ENCODE peak calls at places on chromosomes 13 and 19, in ten cellular contexts. W, E, R, V, F, N, H, D, U and K are unnamed samples.

GRCh38 chr13:95607363-95607762 is 37.1 kb downstream of the DZIP1 start:
- DNase-seq in V (no peak), W (no peak), E (no peak), N (peak), U (no peak), D (peak), R (no peak), H (no peak), F (no peak), K (no peak)

GRCh38 chr19:36149673-36150406 is 2.4 kb downstream of the COX7A1 start:
- DNase-seq in D (no peak), H (no peak), V (no peak), N (no peak), E (no peak), F (peak), W (no peak), R (no peak), U (no peak), K (peak)

GRCh38 chr19:51799998-51800848 is 5.3 kb downstream of the FPR3 start:
- DNase-seq in R (no peak), V (no peak), D (no peak), E (no peak), W (no peak), U (no peak), N (no peak), F (peak), H (no peak), K (no peak)

GRCh38 chr19:7925171-7925837 is 631 bp downstream of the CTXN1 start:
- DNase-seq in W (peak), U (peak), N (no peak), R (peak), E (peak), H (peak), V (peak), D (peak), F (peak), K (peak)

GRCh38 chr13:52743988-52744387 is 4.4 kb upstream of the CNMD start:
- DNase-seq in F (no peak), U (no peak), E (no peak), W (no peak), R (no peak), H (no peak), D (no peak), V (no peak), N (no peak), K (no peak)

GRCh38 chr19:55086730-55087541 is 11.3 kb downstream of the EPS8L1 start:
- DNase-seq in N (peak), U (peak), D (peak), W (no peak), V (peak), H (peak), F (peak), E (peak), R (peak), K (peak)

GRCh38 chr13:98798849-98799645 is 46.6 kb upstream of the SLC15A1 start:
- DNase-seq in E (no peak), N (peak), R (no peak), W (no peak), H (no peak), U (no peak), V (no peak), F (no peak), D (no peak), K (no peak)

GRCh38 chr13:51000576-51001260 is 91.1 kb downstream of the RNASEH2B start:
- DNase-seq in E (peak), D (peak), F (peak), W (no peak), H (no peak), V (no peak), U (peak), N (peak), R (no peak), K (no peak)

GRCh38 chr19:7500811-7501450 is 12.1 kb upstream of the PEX11G start:
- DNase-seq in D (peak), U (peak), W (peak), E (peak), H (peak), F (no peak), V (no peak), N (no peak), R (peak), K (no peak)

GRCh38 chr19:23241433-23241832 is 8.8 kb downstream of the ZNF724 start:
- DNase-seq in H (no peak), R (no peak), F (no peak), N (no peak), W (no peak), D (no peak), U (no peak), E (no peak), V (no peak), K (no peak)

GRCh38 chr19:29497241-29497640 is 28.6 kb upstream of the VSTM2B start:
- DNase-seq in E (no peak), N (no peak), H (no peak), D (no peak), W (no peak), V (no peak), R (no peak), F (no peak), U (no peak), K (no peak)